ENCODE peak calls at places on chromosome 4, in four cellular contexts. J is upper lobe of left lung, A is right lobe of liver, T is Peyer's patch. Y is an unnamed sample.

GRCh38 chr4:145938618-145939177 is at the start of gene ZNF827:
- DNase-seq in J (peak; percentile 57), A (peak; percentile 66), T (peak; percentile 76), Y (peak; percentile 67)

GRCh38 chr4:47736555-47736954 is 101.3 kb downstream of the CORIN start:
- DNase-seq in J (no peak), A (no peak), T (no peak), Y (no peak)

GRCh38 chr4:67680568-67681222 is 20.3 kb downstream of the UBA6 start:
- DNase-seq in J (no peak), A (no peak), T (no peak), Y (no peak)

GRCh38 chr4:167897116-167897515 is 195.2 kb upstream of the ANXA10 start:
- DNase-seq in J (no peak), A (no peak), T (no peak), Y (no peak)

GRCh38 chr4:152128356-152128755 is 367.5 kb upstream of the GATB start:
- DNase-seq in J (no peak), A (no peak), T (no peak), Y (no peak)

GRCh38 chr4:122920473-122920872 is 1.9 kb downstream of the NUDT6 start:
- DNase-seq in J (no peak), A (no peak), T (no peak), Y (no peak)

GRCh38 chr4:133938061-133938460 is 263.5 kb downstream of the PABPC4L start:
- DNase-seq in J (no peak), A (no peak), T (no peak), Y (no peak)

GRCh38 chr4:143352052-143352451 is 15.4 kb downstream of the GAB1 start:
- DNase-seq in J (no peak), A (no peak), T (no peak), Y (no peak)

GRCh38 chr4:144740316-144740715 is 94.4 kb downstream of the HHIP start:
- DNase-seq in J (no peak), A (no peak), T (no peak), Y (no peak)

GRCh38 chr4:87011340-87012034 is 76.7 kb downstream of the AFF1 start:
- DNase-seq in J (peak; percentile 45), A (no peak), T (no peak), Y (no peak)

GRCh38 chr4:168832746-168833575 is 177.1 kb downstream of the CBR4 start:
- DNase-seq in J (no peak), A (peak; percentile 59), T (no peak), Y (peak; percentile 83)

GRCh38 chr4:10092481-10093272 is 23.9 kb downstream of the WDR1 start:
- DNase-seq in J (no peak), A (peak; percentile 37), T (no peak), Y (no peak)

GRCh38 chr4:48778431-48779094 is 1.5 kb downstream of the FRYL start:
- DNase-seq in J (no peak), A (no peak), T (no peak), Y (no peak)

GRCh38 chr4:23333556-23333945 is 556.3 kb downstream of the PPARGC1A start:
- DNase-seq in J (no peak), A (no peak), T (no peak), Y (no peak)

GRCh38 chr4:143071351-143071750 is 113.4 kb upstream of the USP38 start:
- DNase-seq in J (no peak), A (no peak), T (no peak), Y (no peak)

GRCh38 chr4:16078195-16078756 is 5.5 kb downstream of the PROM1 start:
- DNase-seq in J (no peak), A (no peak), T (no peak), Y (no peak)

GRCh38 chr4:118842055-118842454 is 6.1 kb upstream of the SEC24D start:
- DNase-seq in J (no peak), A (no peak), T (no peak), Y (no peak)

GRCh38 chr4:21656832-21657231 is 291.7 kb downstream of the KCNIP4 start:
- DNase-seq in J (no peak), A (no peak), T (no peak), Y (no peak)

GRCh38 chr4:39495446-39496208 is 31.6 kb downstream of the UGDH start:
- DNase-seq in J (no peak), A (no peak), T (no peak), Y (no peak)

GRCh38 chr4:39660757-39661156 is 22.1 kb upstream of the SMIM14 start:
- DNase-seq in J (no peak), A (no peak), T (no peak), Y (no peak)

GRCh38 chr4:179678093-179678804 is 2236.0 kb upstream of the AGA start:
- DNase-seq in J (no peak), A (no peak), T (no peak), Y (no peak)

GRCh38 chr4:40020221-40020620 is 36.4 kb upstream of the N4BP2 start:
- DNase-seq in J (no peak), A (no peak), T (no peak), Y (no peak)

GRCh38 chr4:153651041-153651960 is 32.8 kb upstream of the TLR2 start:
- DNase-seq in J (peak; percentile 89), A (no peak), T (peak; percentile 51), Y (no peak)

GRCh38 chr4:66633472-66633871 is 911.8 kb downstream of the CENPC start:
- DNase-seq in J (no peak), A (no peak), T (no peak), Y (no peak)

GRCh38 chr4:13299343-13299742 is 184.8 kb downstream of the RAB28 start:
- DNase-seq in J (no peak), A (no peak), T (no peak), Y (no peak)

GRCh38 chr4:75678965-75679364 is 5.8 kb upstream of the G3BP2 start:
- DNase-seq in J (no peak), A (no peak), T (no peak), Y (no peak)

GRCh38 chr4:133624744-133625143 is 475.6 kb downstream of the PCDH10 start:
- DNase-seq in J (no peak), A (no peak), T (no peak), Y (no peak)

DNA sequence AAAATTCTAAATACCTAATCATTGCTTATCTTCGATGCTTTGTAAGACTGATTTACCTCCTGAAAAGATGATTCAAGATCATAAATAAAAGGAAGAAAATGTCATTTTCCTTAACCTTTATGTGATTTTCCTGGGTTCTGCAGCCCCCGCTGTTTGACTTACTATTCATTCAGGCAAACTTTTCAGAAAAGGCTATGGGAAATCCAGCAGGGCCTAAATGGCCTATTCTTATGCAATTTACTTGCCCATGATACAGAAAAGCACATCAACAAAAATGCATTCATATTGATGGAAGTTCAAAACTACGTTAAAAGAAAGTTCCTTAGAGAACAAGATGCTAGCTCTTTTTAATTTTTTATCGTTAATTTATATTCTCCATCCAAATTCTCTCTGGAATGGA is 51.2 kb downstream of the TMEM144 start:
- DNase-seq in J (no peak), A (no peak), T (no peak), Y (no peak)
- H3K4me1 ChIP-seq in J (no peaks in the 10 kb centered on the region), A (no peaks in the 10 kb centered on the region), T (no peaks in the 10 kb centered on the region), Y (no peaks in the 10 kb centered on the region)

GRCh38 chr4:7938513-7939376 is 916 bp downstream of the AFAP1 start:
- DNase-seq in J (no peak), A (no peak), T (no peak), Y (no peak)
- TF ChIP-seq POLR2A in J (no peak), A (peak; percentile 28), T (no peak), Y (no peak)

GRCh38 chr4:54226399-54227260 is 2.5 kb upstream of the PDGFRA start:
- DNase-seq in J (peak; percentile 46), A (peak; percentile 56), T (no peak), Y (peak; percentile 80)
- H3K4me1 ChIP-seq in J (peaks cover 59% of the 10 kb centered on the region), A (no peaks in the 10 kb centered on the region), T (peaks cover 49% of the 10 kb centered on the region), Y (peaks cover 67% of the 10 kb centered on the region)

DNA sequence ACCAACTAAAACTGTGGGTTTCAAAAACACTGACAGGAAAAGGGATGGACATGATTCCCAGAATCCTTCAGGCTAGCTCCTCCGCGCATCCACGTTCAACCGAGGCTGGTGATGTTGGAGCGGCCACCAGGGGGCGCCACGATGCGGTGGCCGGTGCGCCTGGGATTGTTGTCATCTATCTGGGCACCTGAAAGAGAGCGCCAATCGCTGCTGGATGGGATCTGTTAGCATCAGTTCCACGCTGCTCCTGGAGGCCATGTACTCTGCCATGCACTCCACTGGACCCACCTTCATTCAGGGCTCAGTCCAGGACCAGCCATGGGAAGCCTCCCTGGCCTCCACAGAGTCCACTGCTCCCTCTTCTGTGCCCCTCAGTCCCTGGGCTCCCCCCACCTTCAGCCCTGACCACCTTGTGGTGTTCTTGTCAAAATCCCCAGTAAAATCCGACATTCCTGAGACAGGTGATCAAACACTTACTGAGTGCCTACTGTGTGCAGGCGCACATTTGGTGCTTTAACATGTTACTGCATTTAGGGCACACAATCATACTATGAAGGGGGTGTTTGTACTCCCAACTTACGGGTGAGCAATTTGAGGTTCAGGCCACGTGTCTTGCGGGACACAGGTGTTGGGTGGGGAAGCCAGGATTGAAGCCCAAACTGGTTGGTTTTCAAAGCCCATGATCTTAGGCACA is 71.1 kb downstream of the CRMP1 start:
- DNase-seq in J (no peak), A (no peak), T (no peak), Y (no peak)
- TF ChIP-seq POLR2A in J (no peak), A (no peak), T (no peak), Y (no peak)